ENCODE peak calls at places on chromosomes 6 and 20, in ten cellular contexts. O is fibroblast of the aortic adventitia; P is cardiac muscle cell; I is WERI-Rb-1; T is PC-3; V is CD8-positive, alpha-beta T cell; F is GM23338; G is lung; R is heart left ventricle; K is right cardiac atrium. A is an unnamed sample.

GRCh38 chr6:17959317-17959716 is 28.1 kb downstream of the KIF13A start:
- DNase-seq in T (no peak), V (no peak), P (no peak), O (no peak), F (no peak), R (no peak), I (no peak), K (no peak), G (no peak), A (no peak)

GRCh38 chr6:16712931-16713484 is 48.3 kb downstream of the ATXN1 start:
- DNase-seq in K (peak), G (no peak), F (peak), O (peak), T (peak), P (no peak), R (no peak), I (no peak), V (no peak), A (peak)

GRCh38 chr6:8084586-8084985 is 17.8 kb downstream of the EEF1E1 start:
- DNase-seq in G (no peak), I (no peak), K (no peak), P (no peak), F (no peak), R (no peak), V (no peak), O (peak), T (no peak), A (no peak)

GRCh38 chr6:159249150-159249549 is 80.0 kb downstream of the FNDC1 start:
- DNase-seq in T (no peak), O (peak), F (no peak), I (no peak), P (no peak), V (no peak), G (no peak), R (no peak), K (no peak), A (no peak)

GRCh38 chr6:130239755-130240154 is 17.0 kb upstream of the SAMD3 start:
- DNase-seq in F (no peak), K (no peak), T (no peak), O (peak), I (no peak), P (no peak), G (no peak), R (no peak), V (no peak), A (no peak)

GRCh38 chr6:164322533-164322932 is 908.0 kb downstream of the QKI start:
- DNase-seq in R (no peak), O (peak), P (no peak), T (peak), G (no peak), K (no peak), F (no peak), I (no peak), V (no peak), A (no peak)

GRCh38 chr6:7680393-7681075 is 45.4 kb upstream of the BMP6 start:
- DNase-seq in O (no peak), R (no peak), P (no peak), T (no peak), K (no peak), G (no peak), F (peak), V (no peak), I (no peak), A (no peak)

GRCh38 chr20:33465536-33466302 is 22.2 kb upstream of the SNTA1 start:
- DNase-seq in I (peak), F (no peak), R (no peak), T (no peak), P (no peak), K (no peak), V (no peak), G (no peak), O (no peak), A (peak)

GRCh38 chr20:23180451-23180921 is 94.4 kb upstream of the CD93 start:
- DNase-seq in I (no peak), K (peak), O (no peak), V (no peak), P (no peak), F (no peak), T (no peak), G (no peak), R (peak), A (peak)

GRCh38 chr20:46063652-46064054 is 26.1 kb downstream of the NCOA5 start:
- DNase-seq in G (no peak), K (no peak), I (no peak), V (no peak), R (no peak), F (no peak), O (no peak), T (no peak), P (no peak), A (peak)

GRCh38 chr6:140744648-140745320 is 1370.3 kb upstream of the CITED2 start:
- DNase-seq in R (no peak), K (peak), O (peak), G (no peak), T (peak), F (no peak), I (no peak), V (no peak), P (no peak), A (no peak)

GRCh38 chr6:151240036-151240685 is 394 bp downstream of the AKAP12 start:
- DNase-seq in O (peak), P (peak), I (peak), G (peak), R (peak), T (peak), F (peak), V (no peak), K (peak), A (peak)

GRCh38 chr20:49916146-49917002 is 1.0 kb upstream of the SPATA2 start:
- DNase-seq in O (no peak), I (peak), F (no peak), V (no peak), K (no peak), T (peak), P (no peak), G (no peak), R (no peak), A (no peak)

GRCh38 chr6:170250451-170250850 is 40.4 kb downstream of the DLL1 start:
- DNase-seq in R (no peak), T (no peak), V (no peak), K (no peak), G (no peak), P (no peak), F (no peak), O (no peak), I (no peak), A (peak)

GRCh38 chr6:45624228-45624627 is 246.5 kb upstream of the SUPT3H start:
- DNase-seq in O (no peak), T (no peak), F (no peak), P (no peak), R (no peak), I (no peak), K (no peak), V (no peak), G (no peak), A (no peak)

GRCh38 chr6:105616521-105616920 is 213.6 kb upstream of the PREP start:
- DNase-seq in G (no peak), V (no peak), I (no peak), T (peak), O (no peak), F (no peak), P (no peak), R (no peak), K (no peak), A (no peak)

GRCh38 chr6:129131282-129131681 is 248.3 kb downstream of the LAMA2 start:
- DNase-seq in V (no peak), F (no peak), G (no peak), O (peak), R (no peak), K (peak), I (no peak), P (no peak), T (no peak), A (no peak)

GRCh38 chr6:26196846-26197683 is 109.8 kb downstream of the HFE start:
- DNase-seq in T (peak), K (peak), P (peak), V (peak), G (no peak), R (peak), O (peak), F (peak), I (no peak), A (peak)

GRCh38 chr6:129902681-129903080 is 41.6 kb upstream of the TMEM244 start:
- DNase-seq in O (no peak), T (no peak), R (no peak), P (no peak), F (no peak), I (no peak), G (no peak), K (no peak), V (no peak), A (no peak)

GRCh38 chr6:13676551-13677156 is 35.0 kb downstream of the RANBP9 start:
- DNase-seq in R (no peak), V (no peak), T (no peak), F (no peak), K (no peak), O (no peak), I (no peak), G (no peak), P (no peak), A (no peak)

GRCh38 chr6:84103029-84103428 is 69.5 kb downstream of the MRAP2 start:
- DNase-seq in O (peak), T (no peak), F (no peak), G (no peak), P (no peak), R (no peak), V (no peak), I (no peak), K (no peak), A (no peak)

GRCh38 chr6:94130458-94130857 is 711.1 kb upstream of the EPHA7 start:
- DNase-seq in P (peak), K (peak), R (no peak), V (no peak), F (peak), I (peak), O (no peak), T (no peak), G (no peak), A (no peak)

GRCh38 chr6:47343631-47344421 is 34.1 kb upstream of the TNFRSF21 start:
- DNase-seq in F (no peak), I (no peak), P (peak), T (no peak), O (no peak), K (no peak), G (no peak), V (no peak), R (no peak), A (no peak)

GRCh38 chr6:83868639-83869038 is 9.2 kb downstream of the CYB5R4 start:
- DNase-seq in G (no peak), F (no peak), V (no peak), I (no peak), R (no peak), P (no peak), K (no peak), T (peak), O (peak), A (no peak)

GRCh38 chr20:25179439-25180089 is 15.9 kb upstream of the ENTPD6 start:
- DNase-seq in G (no peak), P (no peak), I (no peak), V (no peak), K (no peak), F (no peak), R (no peak), T (no peak), O (no peak), A (no peak)

GRCh38 chr20:4956200-4956810 is 45.0 kb downstream of the SLC23A2 start:
- DNase-seq in O (peak), P (peak), R (no peak), F (peak), V (no peak), G (no peak), T (peak), K (no peak), I (no peak), A (peak)

GRCh38 chr6:157440162-157440561 is 59.2 kb downstream of the ZDHHC14 start:
- DNase-seq in K (no peak), R (no peak), F (no peak), T (no peak), P (no peak), V (no peak), G (no peak), I (no peak), O (no peak), A (no peak)

GRCh38 chr20:24675651-24676352 is 206.4 kb downstream of the SYNDIG1 start:
- DNase-seq in R (no peak), T (no peak), K (no peak), P (no peak), G (no peak), F (no peak), I (no peak), V (no peak), O (no peak), A (no peak)

GRCh38 chr6:24980507-24981384 is 45.0 kb upstream of the RIPOR2 start:
- DNase-seq in G (no peak), T (peak), F (peak), R (no peak), V (no peak), I (no peak), K (no peak), P (peak), O (peak), A (no peak)
- H3K4me3 ChIP-seq in G (no peak), T (no peak), F (peak), R (no peak), V (no peak), I (no peak), K (no peak), P (no peak), O (no peak), A (no peak)

GRCh38 chr6:33606642-33607041 is 14.5 kb upstream of the ITPR3 start:
- DNase-seq in G (no peak), O (no peak), R (no peak), V (no peak), T (no peak), F (no peak), K (no peak), P (no peak), I (no peak), A (no peak)
- H3K4me3 ChIP-seq in G (no peak), O (no peak), R (no peak), V (no peak), T (no peak), F (no peak), K (no peak), P (no peak), I (no peak), A (no peak)

GRCh38 chr6:110873981-110874879 is at the start of gene AMD1:
- DNase-seq in T (peak), K (peak), F (peak), R (peak), I (peak), P (peak), O (peak), G (peak), V (peak), A (peak)
- H3K4me3 ChIP-seq in T (peak), K (peak), F (peak), R (peak), I (peak), P (peak), O (peak), G (peak), V (peak), A (peak)

GRCh38 chr6:36757943-36758508 is 60.4 kb downstream of the RAB44 start:
- DNase-seq in R (no peak), V (no peak), T (no peak), P (no peak), G (no peak), I (no peak), O (no peak), F (no peak), K (no peak), A (no peak)
- H3K4me3 ChIP-seq in R (no peak), V (no peak), T (no peak), P (no peak), G (no peak), I (no peak), O (no peak), F (no peak), K (no peak), A (no peak)